ENCODE peak calls at places on chromosomes 12 and 14, in five cellular contexts. D is vagina, J is suprapubic skin, C is sigmoid colon, A is K562. F is an unnamed sample.

GRCh38 chr12:124633269-124633953 is 66.0 kb upstream of the NCOR2 start:
- DNase-seq in D (no peak), J (no peak), C (no peak), A (no peak), F (no peak)

GRCh38 chr14:77251870-77252269 is 19.1 kb downstream of the NGB start:
- DNase-seq in D (no peak), J (no peak), C (no peak), A (no peak), F (no peak)

GRCh38 chr12:131773582-131774221 is 54.5 kb upstream of the MMP17 start:
- DNase-seq in D (no peak), J (no peak), C (no peak), A (no peak), F (peak)

GRCh38 chr14:34374998-34375740 is 86.9 kb downstream of the SPTSSA start:
- DNase-seq in D (no peak), J (no peak), C (no peak), A (no peak), F (no peak)

GRCh38 chr14:59507752-59508103 is 23.4 kb downstream of the JKAMP start:
- DNase-seq in D (no peak), J (no peak), C (no peak), A (no peak), F (no peak)

GRCh38 chr14:69088523-69089445 is 64.1 kb downstream of the DCAF5 start:
- DNase-seq in D (no peak), J (no peak), C (no peak), A (no peak), F (no peak)

GRCh38 chr12:12713932-12714275 is 3.3 kb upstream of the CDKN1B start:
- DNase-seq in D (no peak), J (no peak), C (no peak), A (no peak), F (no peak)

GRCh38 chr12:3436496-3437060 is 54.4 kb upstream of the PRMT8 start:
- DNase-seq in D (no peak), J (no peak), C (no peak), A (no peak), F (no peak)

GRCh38 chr12:95740751-95741150 is 49.8 kb downstream of the NTN4 start:
- DNase-seq in D (no peak), J (no peak), C (no peak), A (no peak), F (no peak)

GRCh38 chr14:35339761-35340406 is 47.7 kb downstream of the PSMA6 start:
- DNase-seq in D (no peak), J (no peak), C (peak), A (no peak), F (no peak)

GRCh38 chr12:103632554-103633216 is 45.6 kb downstream of the STAB2 start:
- DNase-seq in D (no peak), J (peak), C (no peak), A (peak), F (peak)

GRCh38 chr12:49974231-49974675 is 1.5 kb downstream of the AQP6 start:
- DNase-seq in D (no peak), J (no peak), C (peak), A (peak), F (no peak)

GRCh38 chr12:132399092-132400010 is 70.0 kb upstream of the GALNT9 start:
- DNase-seq in D (no peak), J (peak), C (peak), A (no peak), F (no peak)

GRCh38 chr12:52600941-52601481 is at the start of gene KRT72:
- DNase-seq in D (peak), J (no peak), C (no peak), A (no peak), F (no peak)

GRCh38 chr12:27015730-27016076 is 1.5 kb upstream of the TM7SF3 start:
- DNase-seq in D (no peak), J (no peak), C (no peak), A (peak), F (no peak)

GRCh38 chr12:89838846-89839245 is 130.2 kb upstream of the ATP2B1 start:
- DNase-seq in D (no peak), J (no peak), C (no peak), A (no peak), F (no peak)

GRCh38 chr12:49030119-49030518 is 11.5 kb upstream of the PRKAG1 start:
- DNase-seq in D (no peak), J (no peak), C (no peak), A (no peak), F (no peak)

GRCh38 chr14:68318788-68319187 is 474.1 kb downstream of the ZFP36L1 start:
- DNase-seq in D (no peak), J (no peak), C (no peak), A (no peak), F (no peak)

GRCh38 chr14:80055912-80056801 is 155.1 kb downstream of the DIO2 start:
- DNase-seq in D (no peak), J (no peak), C (no peak), A (peak), F (no peak)

GRCh38 chr14:34496679-34497513 is 34.9 kb upstream of the SPTSSA start:
- DNase-seq in D (peak), J (peak), C (peak), A (peak), F (no peak)

GRCh38 chr12:132444957-132445883 is 44.7 kb upstream of the FBRSL1 start:
- DNase-seq in D (no peak), J (no peak), C (no peak), A (peak), F (peak)

GRCh38 chr14:94062344-94062904 is 18.6 kb downstream of the DDX24 start:
- DNase-seq in D (no peak), J (no peak), C (no peak), A (no peak), F (no peak)

GRCh38 chr14:93619176-93619793 is 169.0 kb downstream of the PRIMA1 start:
- DNase-seq in D (no peak), J (no peak), C (no peak), A (peak), F (peak)

GRCh38 chr12:20463920-20464524 is 95.7 kb downstream of the PDE3A start:
- DNase-seq in D (no peak), J (no peak), C (no peak), A (no peak), F (no peak)

GRCh38 chr14:80215756-80216581 is 4.7 kb upstream of the DIO2 start:
- DNase-seq in D (no peak), J (no peak), C (no peak), A (no peak), F (no peak)

GRCh38 chr12:121530600-121531355 is 50.0 kb downstream of the KDM2B start:
- DNase-seq in D (no peak), J (peak), C (peak), A (peak), F (peak)

DNA sequence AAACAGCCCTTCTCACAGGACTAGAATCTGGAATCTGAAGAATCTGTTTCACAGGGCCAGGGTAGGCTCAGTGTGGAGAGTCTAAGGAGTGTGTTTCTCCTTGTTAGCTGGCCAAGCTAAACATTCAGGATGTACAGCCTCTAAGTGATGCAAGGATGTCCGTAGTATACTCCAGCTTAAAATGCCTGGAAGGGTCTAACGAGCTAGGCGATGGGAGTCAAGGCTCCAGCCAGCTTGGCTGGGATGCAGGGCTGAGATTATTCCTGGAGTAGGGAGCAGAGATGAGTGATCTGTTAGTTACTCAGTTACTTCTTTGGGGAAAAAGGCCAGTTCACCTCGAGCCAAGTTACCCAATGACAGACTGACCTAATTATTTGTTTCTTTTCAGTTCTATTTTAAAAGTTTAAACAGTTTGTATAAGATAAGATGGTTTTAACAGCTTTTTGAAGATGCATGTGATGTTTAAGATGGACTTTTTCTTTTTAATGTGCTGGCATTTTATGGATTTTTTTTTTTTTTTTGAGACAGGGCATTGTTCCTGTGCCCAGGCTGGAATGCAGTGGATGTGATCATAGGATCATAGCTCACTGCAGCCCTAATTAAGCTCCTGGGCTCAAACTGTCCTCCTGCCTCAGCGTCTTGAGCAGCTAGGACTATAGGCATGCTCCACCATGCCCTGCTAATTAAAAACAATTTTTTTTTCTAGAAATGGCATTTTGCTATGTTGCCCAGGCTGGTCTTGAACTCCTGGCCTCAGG is 41.1 kb downstream of the SYNE2 start:
- DNase-seq in D (no peak), J (no peak), C (peak), A (no peak), F (no peak)
- TF ChIP-seq POLR2AphosphoS5 in D (peak), J (peak), C (peak), A (no peak), F (no peak)

GRCh38 chr12:31585895-31586294 is 5.0 kb downstream of the DENND5B start:
- DNase-seq in D (no peak), J (no peak), C (no peak), A (no peak), F (no peak)

GRCh38 chr12:31584782-31585181 is 6.2 kb downstream of the DENND5B start:
- DNase-seq in D (no peak), J (no peak), C (no peak), A (no peak), F (no peak)

GRCh38 chr12:31585271-31585670 is 5.7 kb downstream of the DENND5B start:
- DNase-seq in D (no peak), J (no peak), C (no peak), A (no peak), F (no peak)

GRCh38 chr12:31582155-31582554 is 8.8 kb downstream of the DENND5B start:
- DNase-seq in D (no peak), J (no peak), C (no peak), A (no peak), F (no peak)

GRCh38 chr12:31583878-31584277 is 7.1 kb downstream of the DENND5B start:
- DNase-seq in D (no peak), J (no peak), C (no peak), A (no peak), F (no peak)
- TF ChIP-seq POLR2A in D (no peak), J (no peak), C (no peak), A (no peak), F (no peak)

DNA sequence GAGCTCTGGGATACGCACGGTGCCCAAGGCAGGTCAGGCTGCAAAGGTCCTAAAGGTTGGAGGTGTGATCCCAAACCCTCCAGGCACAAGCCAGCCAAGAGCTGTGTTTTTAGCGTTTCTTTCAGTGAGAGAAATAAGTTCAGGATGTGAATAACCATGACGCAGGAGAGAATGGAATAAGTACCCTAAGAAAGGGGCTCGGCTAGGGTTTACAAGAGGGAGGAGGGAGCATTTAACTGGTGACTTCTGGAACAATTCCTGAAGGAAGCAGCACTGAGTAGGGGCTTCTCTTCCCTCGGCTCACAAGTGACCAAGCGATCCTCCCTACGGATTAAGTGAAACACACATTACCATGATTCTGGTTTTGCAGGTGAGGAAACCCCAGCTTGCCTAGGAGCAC is 29.4 kb downstream of the SSH1 start:
- DNase-seq in D (no peak), J (no peak), C (no peak), A (no peak), F (no peak)
- TF ChIP-seq POLR2AphosphoS5 in D (no peak), J (no peak), C (no peak), A (no peak), F (no peak)

GRCh38 chr12:116321913-116322312 is 44.4 kb upstream of the MED13L start:
- DNase-seq in D (no peak), J (no peak), C (no peak), A (no peak), F (no peak)
- TF ChIP-seq POLR2A in D (no peak), J (no peak), C (no peak), A (no peak), F (no peak)

GRCh38 chr14:23548351-23549318 is 2.9 kb downstream of the ZFHX2 start:
- DNase-seq in D (no peak), J (no peak), C (no peak), A (no peak), F (no peak)
- TF ChIP-seq POLR2AphosphoS5 in D (no peak), J (no peak), C (no peak), A (no peak), F (no peak)

GRCh38 chr14:21086908-21087293 is 11.6 kb downstream of the ZNF219 start:
- DNase-seq in D (no peak), J (peak), C (no peak), A (no peak), F (no peak)

GRCh38 chr14:21084988-21085853 is 13.2 kb downstream of the ZNF219 start:
- DNase-seq in D (no peak), J (no peak), C (peak), A (no peak), F (no peak)

GRCh38 chr14:21089271-21089670 is 9.2 kb downstream of the ZNF219 start:
- DNase-seq in D (no peak), J (no peak), C (no peak), A (no peak), F (no peak)

GRCh38 chr14:21088687-21089086 is 9.8 kb downstream of the ZNF219 start:
- DNase-seq in D (no peak), J (no peak), C (no peak), A (no peak), F (no peak)

GRCh38 chr14:21087294-21088091 is 11.0 kb downstream of the ZNF219 start:
- DNase-seq in D (no peak), J (no peak), C (no peak), A (no peak), F (no peak)
- TF ChIP-seq POLR2A in D (no peak), J (no peak), C (no peak), A (no peak), F (no peak)

F was measured in GM12892.